ENCODE peak calls at places on chromosomes 12 and 14, in seven cellular contexts. V is ovary, D is GM10248, J is osteocyte, Q is epithelial cell of esophagus, P is NCI-H2081, W is lower leg skin. L is an unnamed sample.

GRCh38 chr12:5260086-5260485 is 171.8 kb upstream of the NTF3 start:
- DNase-seq in W (no peak), J (no peak), D (no peak), Q (no peak), P (no peak), V (no peak), L (no peak)

GRCh38 chr14:102951799-102952198 is 29.3 kb downstream of the AMN start:
- DNase-seq in W (no peak), D (no peak), Q (no peak), P (no peak), J (no peak), V (no peak), L (no peak)

GRCh38 chr12:86523844-86524243 is 267.7 kb upstream of the MGAT4C start:
- DNase-seq in J (no peak), Q (no peak), P (no peak), W (no peak), D (no peak), V (no peak), L (no peak)

GRCh38 chr14:91649930-91650329 is 82.0 kb downstream of the CATSPERB start:
- DNase-seq in D (peak; percentile 39), J (no peak), P (peak; percentile 4), V (no peak), Q (peak; percentile 72), W (no peak), L (no peak)

GRCh38 chr12:12319501-12320322 is 30.3 kb downstream of the MANSC1 start:
- DNase-seq in Q (no peak), V (no peak), W (no peak), D (no peak), P (no peak), J (no peak), L (no peak)

GRCh38 chr12:44863867-44864266 is 12.2 kb downstream of the NELL2 start:
- DNase-seq in W (no peak), D (no peak), J (no peak), P (no peak), Q (no peak), V (no peak), L (no peak)

GRCh38 chr12:65859519-65859918 is 35.2 kb downstream of the HMGA2 start:
- DNase-seq in J (no peak), D (no peak), Q (no peak), P (no peak), W (no peak), V (no peak), L (no peak)

GRCh38 chr14:72023128-72024042 is 91.2 kb downstream of the RGS6 start:
- DNase-seq in Q (peak; percentile 65), J (no peak), V (no peak), P (no peak), D (no peak), W (no peak), L (no peak)

GRCh38 chr12:54891717-54892478 is 37.6 kb downstream of the MUCL1 start:
- DNase-seq in J (no peak), Q (peak; percentile 55), W (no peak), P (peak; percentile 75), D (no peak), V (no peak), L (no peak)

GRCh38 chr14:62428429-62429203 is 616.6 kb downstream of the KCNH5 start:
- DNase-seq in P (no peak), W (no peak), Q (peak; percentile 81), J (no peak), V (no peak), D (no peak), L (no peak)

GRCh38 chr12:95208678-95209077 is 8.6 kb downstream of the FGD6 start:
- DNase-seq in Q (no peak), J (no peak), D (no peak), W (no peak), V (no peak), P (no peak), L (no peak)

GRCh38 chr12:122081108-122081696 is 2.6 kb downstream of the MLXIP start:
- DNase-seq in J (no peak), P (no peak), Q (peak; percentile 84), D (no peak), V (peak; percentile 58), W (no peak), L (no peak)

GRCh38 chr12:128819293-128820144 is 4.2 kb downstream of the SLC15A4 start:
- DNase-seq in D (no peak), J (no peak), V (no peak), Q (no peak), P (no peak), W (no peak), L (no peak)